ENCODE peak calls at places on chromosomes 2 and 18, in seven cellular contexts. A is HEK293T, J is HT1080, C is nucleus accumbens, G is posterior vena cava, T is NCI-H1105 treated with DMSO at 0.1 percent for 48 hours, H is mucosa of descending colon. P is an unnamed sample.

GRCh38 chr2:197925204-197925603 is 120.8 kb downstream of the PLCL1 start:
- DNase-seq in A (no peak), J (no peak), C (no peak), G (no peak), T (no peak), H (no peak), P (no peak)

GRCh38 chr2:101173707-101174295 is 22.6 kb upstream of the TBC1D8 start:
- DNase-seq in A (no peak), J (no peak), C (no peak), G (peak), T (no peak), H (no peak), P (no peak)

GRCh38 chr2:191840916-191841315 is 6.0 kb downstream of the CAVIN2 start:
- DNase-seq in A (no peak), J (no peak), C (no peak), G (no peak), T (no peak), H (no peak), P (no peak)

GRCh38 chr18:79884296-79884962 is 67.0 kb downstream of the SLC66A2 start:
- DNase-seq in A (no peak), J (no peak), C (no peak), G (no peak), T (no peak), H (no peak), P (no peak)

GRCh38 chr2:726158-726557 is 49.0 kb upstream of the TMEM18 start:
- DNase-seq in A (no peak), J (no peak), C (no peak), G (no peak), T (no peak), H (no peak), P (no peak)

GRCh38 chr18:389658-390357 is 110.7 kb downstream of the COLEC12 start:
- DNase-seq in A (no peak), J (no peak), C (no peak), G (no peak), T (no peak), H (no peak), P (peak)

GRCh38 chr2:233480490-233481202 is 85.9 kb downstream of the USP40 start:
- DNase-seq in A (no peak), J (no peak), C (no peak), G (peak), T (peak), H (peak), P (peak)

GRCh38 chr2:234435836-234436481 is 60.9 kb downstream of the ARL4C start:
- DNase-seq in A (no peak), J (no peak), C (no peak), G (no peak), T (no peak), H (no peak), P (no peak)

GRCh38 chr18:41036346-41036745 is 918.7 kb upstream of the PIK3C3 start:
- DNase-seq in A (no peak), J (no peak), C (no peak), G (no peak), T (no peak), H (no peak), P (no peak)

GRCh38 chr2:44244135-44244871 is 31.0 kb upstream of the SLC3A1 start:
- DNase-seq in A (peak), J (peak), C (peak), G (no peak), T (peak), H (peak), P (peak)

GRCh38 chr2:12107849-12108420 is 361.5 kb downstream of the LPIN1 start:
- DNase-seq in A (no peak), J (no peak), C (no peak), G (no peak), T (no peak), H (no peak), P (peak)

GRCh38 chr2:196530910-196531309 is 108.6 kb upstream of the CCDC150 start:
- DNase-seq in A (no peak), J (no peak), C (no peak), G (no peak), T (no peak), H (no peak), P (no peak)

GRCh38 chr2:134351899-134352298 is 98.0 kb downstream of the MGAT5 start:
- DNase-seq in A (no peak), J (no peak), C (no peak), G (no peak), T (no peak), H (no peak), P (no peak)

GRCh38 chr2:38497670-38498037 is 105.1 kb downstream of the HNRNPLL start:
- DNase-seq in A (no peak), J (no peak), C (no peak), G (no peak), T (no peak), H (no peak), P (no peak)